ENCODE peak calls at places on chromosome 13, in ten cellular contexts. M, Z, F, U, A, P, S, N, T and O are unnamed samples.

GRCh38 chr13:80010846-80011245 is 330.1 kb downstream of the SPRY2 start:
- DNase-seq in P (no peak), Z (no peak), S (no peak), A (no peak), N (no peak), T (no peak), U (no peak), F (no peak), M (no peak), O (no peak)

GRCh38 chr13:27997904-27998522 is 9.5 kb upstream of the URAD start:
- DNase-seq in S (no peak), N (peak), P (no peak), M (peak), T (no peak), A (peak), Z (no peak), U (peak), F (no peak), O (no peak)

GRCh38 chr13:111479412-111479811 is 159.0 kb downstream of the TEX29 start:
- DNase-seq in A (no peak), N (no peak), P (no peak), U (no peak), S (no peak), F (no peak), Z (no peak), M (no peak), T (no peak), O (no peak)

GRCh38 chr13:111963031-111963430 is 103.9 kb upstream of the SOX1 start:
- DNase-seq in F (no peak), M (no peak), A (no peak), S (no peak), T (no peak), Z (no peak), U (no peak), P (no peak), N (no peak), O (no peak)

GRCh38 chr13:67231481-67231940 is 1.4 kb upstream of the PCDH9 start:
- DNase-seq in T (no peak), M (no peak), N (peak), A (no peak), F (no peak), Z (no peak), P (no peak), U (no peak), S (no peak), O (no peak)

GRCh38 chr13:61414136-61414535 is 1.5 kb downstream of the PCDH20 start:
- DNase-seq in N (peak), T (no peak), U (no peak), S (no peak), M (no peak), Z (no peak), A (no peak), P (no peak), F (no peak), O (no peak)

GRCh38 chr13:25990801-25991200 is 61.0 kb downstream of the SHISA2 start:
- DNase-seq in U (no peak), N (no peak), P (no peak), M (no peak), T (no peak), F (no peak), Z (no peak), A (no peak), S (no peak), O (no peak)

GRCh38 chr13:101985321-101985720 is 416.5 kb downstream of the FGF14 start:
- DNase-seq in M (peak), P (no peak), S (peak), N (no peak), T (no peak), F (no peak), U (no peak), A (no peak), Z (no peak), O (no peak)

GRCh38 chr13:21360463-21360862 is 98.6 kb downstream of the ZDHHC20 start:
- DNase-seq in N (no peak), T (no peak), Z (no peak), S (no peak), A (no peak), F (no peak), P (no peak), U (no peak), M (no peak), O (no peak)

GRCh38 chr13:69769637-69770036 is 338.0 kb upstream of the ATXN8OS start:
- DNase-seq in A (no peak), S (no peak), P (no peak), F (no peak), U (no peak), N (peak), Z (no peak), M (no peak), T (no peak), O (no peak)

GRCh38 chr13:49315036-49315565 is 67.4 kb downstream of the CDADC1 start:
- DNase-seq in S (no peak), N (no peak), P (no peak), M (no peak), F (no peak), T (no peak), Z (no peak), A (no peak), U (no peak), O (no peak)

GRCh38 chr13:44311011-44311481 is 62.6 kb upstream of the SERP2 start:
- DNase-seq in Z (no peak), U (no peak), A (no peak), F (no peak), T (no peak), M (peak), S (no peak), P (no peak), N (no peak), O (no peak)

GRCh38 chr13:56907766-56908165 is 233.0 kb upstream of the PRR20A start:
- DNase-seq in P (no peak), U (no peak), S (no peak), T (no peak), A (no peak), N (no peak), Z (no peak), M (no peak), F (no peak), O (no peak)

GRCh38 chr13:40318366-40318765 is 348.1 kb downstream of the FOXO1 start:
- DNase-seq in U (no peak), N (no peak), S (no peak), Z (no peak), T (no peak), P (no peak), M (no peak), F (peak), A (no peak), O (no peak)

GRCh38 chr13:113770441-113770840 is 11.4 kb downstream of the TMEM255B start:
- DNase-seq in S (no peak), M (no peak), Z (no peak), F (no peak), T (no peak), N (no peak), U (no peak), A (no peak), P (no peak), O (no peak)

GRCh38 chr13:23654111-23655110 is 84.2 kb downstream of the TNFRSF19 start:
- DNase-seq in M (peak), T (no peak), Z (no peak), S (peak), N (no peak), F (peak), A (no peak), P (no peak), U (no peak), O (no peak)

GRCh38 chr13:48319458-48320395 is 16.2 kb downstream of the RB1 start:
- DNase-seq in F (no peak), U (no peak), Z (no peak), S (no peak), T (no peak), M (no peak), N (no peak), A (no peak), P (no peak), O (no peak)

GRCh38 chr13:113776231-113777125 is 17.5 kb downstream of the TMEM255B start:
- DNase-seq in T (no peak), N (no peak), S (no peak), P (no peak), F (peak), U (no peak), A (no peak), M (no peak), Z (no peak), O (no peak)

GRCh38 chr13:24267283-24267682 is 42.1 kb upstream of the C1QTNF9 start:
- DNase-seq in M (no peak), Z (no peak), U (no peak), T (no peak), P (no peak), F (no peak), A (no peak), S (peak), N (no peak), O (no peak)

GRCh38 chr13:98187862-98188261 is 10.8 kb upstream of the RNF113B start:
- DNase-seq in N (no peak), T (no peak), M (no peak), A (no peak), U (no peak), S (no peak), Z (no peak), P (no peak), F (no peak), O (no peak)

GRCh38 chr13:83827338-83827737 is 54.9 kb downstream of the SLITRK1 start:
- DNase-seq in T (no peak), U (no peak), Z (no peak), A (no peak), M (peak), S (no peak), P (no peak), N (no peak), F (peak), O (no peak)

GRCh38 chr13:111853766-111854165 is 213.2 kb upstream of the SOX1 start:
- DNase-seq in A (no peak), M (no peak), N (no peak), Z (no peak), S (no peak), U (no peak), T (no peak), P (no peak), F (peak), O (no peak)

GRCh38 chr13:23899555-23899954 is 2.3 kb upstream of the C1QTNF9B start:
- DNase-seq in M (peak), F (no peak), N (peak), A (no peak), Z (peak), U (peak), P (no peak), S (peak), T (no peak), O (no peak)

GRCh38 chr13:47256618-47257017 is 359.8 kb upstream of the HTR2A start:
- DNase-seq in U (no peak), P (no peak), Z (peak), T (no peak), M (peak), A (no peak), F (no peak), N (no peak), S (peak), O (no peak)

GRCh38 chr13:109355875-109356428 is 430.4 kb downstream of the IRS2 start:
- DNase-seq in N (no peak), Z (no peak), M (no peak), S (no peak), T (no peak), A (no peak), F (peak), U (no peak), P (no peak), O (no peak)

GRCh38 chr13:23610187-23610576 is 40.0 kb downstream of the TNFRSF19 start:
- DNase-seq in P (no peak), U (no peak), A (no peak), N (no peak), T (no peak), S (no peak), Z (no peak), F (no peak), M (no peak), O (no peak)

GRCh38 chr13:30108913-30109237 is 198.5 kb downstream of the KATNAL1 start:
- DNase-seq in F (no peak), T (no peak), P (no peak), U (no peak), S (no peak), A (no peak), M (peak), Z (no peak), N (no peak), O (no peak)

GRCh38 chr13:47454986-47455385 is 546.1 kb downstream of the SUCLA2 start:
- DNase-seq in N (no peak), S (no peak), A (no peak), M (no peak), P (no peak), T (no peak), U (no peak), F (no peak), Z (no peak), O (no peak)

GRCh38 chr13:67328895-67329294 is 98.8 kb upstream of the PCDH9 start:
- DNase-seq in S (no peak), M (no peak), A (no peak), T (no peak), U (no peak), P (no peak), F (no peak), Z (no peak), N (no peak), O (no peak)

GRCh38 chr13:109494955-109495354 is 291.4 kb downstream of the IRS2 start:
- DNase-seq in N (no peak), T (no peak), A (no peak), U (no peak), S (peak), Z (no peak), M (no peak), F (no peak), P (no peak), O (no peak)